ENCODE peak calls at places on chromosomes 11 and 22, in seven cellular contexts. R is T47D, L is dermis blood vessel endothelial cell, N is left lung, F is T-helper 9 cell, W is nephron progenitor cell, E is RWPE2. K is an unnamed sample.

GRCh38 chr11:118581057-118581456 is 8.8 kb downstream of the ARCN1 start:
- DNase-seq in F (no peak), N (no peak), R (no peak), E (no peak), L (peak), W (no peak), K (no peak)

GRCh38 chr11:130178992-130179391 is 19.4 kb downstream of the ST14 start:
- DNase-seq in E (no peak), W (no peak), F (no peak), L (no peak), R (no peak), N (no peak), K (no peak)

GRCh38 chr11:28133146-28133545 is 25.0 kb downstream of the METTL15 start:
- DNase-seq in N (no peak), L (no peak), R (no peak), W (no peak), F (no peak), E (no peak), K (no peak)

GRCh38 chr22:48883211-48883960 is 944.3 kb downstream of the BRD1 start:
- DNase-seq in N (no peak), R (no peak), F (no peak), W (no peak), E (peak), L (no peak), K (no peak)

GRCh38 chr22:40236131-40236665 is 58.5 kb downstream of the TNRC6B start:
- DNase-seq in E (no peak), W (no peak), F (no peak), L (no peak), R (no peak), N (no peak), K (no peak)

GRCh38 chr11:65879622-65880021 is at the start of gene CTSW:
- DNase-seq in F (peak), N (peak), W (no peak), L (no peak), R (no peak), E (no peak), K (no peak)

GRCh38 chr11:124738713-124739478 is 846 bp upstream of the NRGN start:
- DNase-seq in F (no peak), N (no peak), R (no peak), L (no peak), E (no peak), W (no peak), K (no peak)

GRCh38 chr22:21641417-21641794 is 696 bp upstream of the SDF2L1 start:
- DNase-seq in R (no peak), N (no peak), F (no peak), E (no peak), L (peak), W (peak), K (peak)

GRCh38 chr11:118126082-118126838 is 26.4 kb downstream of the SCN4B start:
- DNase-seq in F (no peak), L (no peak), W (no peak), R (no peak), N (no peak), E (no peak), K (no peak)

GRCh38 chr11:95101935-95102334 is 12.3 kb downstream of the ENDOD1 start:
- DNase-seq in F (no peak), L (no peak), N (no peak), R (no peak), E (no peak), W (no peak), K (no peak)